ENCODE peak calls at places on chromosome 22, in five cellular contexts. One of them, this sample, is unnamed.

GRCh38 chr22:32775957-32776356 is 25.5 kb upstream of the TIMP3 start:
- DNase-seq in H1: no peak
- DNase-seq in HepG2: peak; percentile 68
- DNase-seq in HCT116: no peak
- DNase-seq in K562: no peak
- DNase-seq in this sample: no peak

GRCh38 chr22:22595001-22595835 is 36.2 kb upstream of the PRAME start:
- DNase-seq in H1: no peak
- DNase-seq in HepG2: no peak
- DNase-seq in HCT116: no peak
- DNase-seq in K562: no peak
- DNase-seq in this sample: no peak

GRCh38 chr22:20584872-20585639 is 77.6 kb downstream of the MED15 start:
- DNase-seq in H1: no peak
- DNase-seq in HepG2: no peak
- DNase-seq in HCT116: no peak
- DNase-seq in K562: no peak
- DNase-seq in this sample: no peak

GRCh38 chr22:31218565-31219262 is 6.6 kb downstream of the LIMK2 start:
- DNase-seq in H1: no peak
- DNase-seq in HepG2: no peak
- DNase-seq in HCT116: no peak
- DNase-seq in K562: no peak
- DNase-seq in this sample: no peak

GRCh38 chr22:32788884-32789624 is 12.5 kb upstream of the TIMP3 start:
- DNase-seq in H1: no peak
- DNase-seq in HepG2: peak; percentile 74
- DNase-seq in HCT116: no peak
- DNase-seq in K562: no peak
- DNase-seq in this sample: no peak

GRCh38 chr22:44128961-44129613 is 51.6 kb upstream of the PARVG start:
- DNase-seq in H1: no peak
- DNase-seq in HepG2: no peak
- DNase-seq in HCT116: no peak
- DNase-seq in K562: no peak
- DNase-seq in this sample: no peak

GRCh38 chr22:30452861-30453260 is 19.0 kb downstream of the SEC14L3 start:
- DNase-seq in H1: no peak
- DNase-seq in HepG2: no peak
- DNase-seq in HCT116: no peak
- DNase-seq in K562: no peak
- DNase-seq in this sample: no peak

GRCh38 chr22:21051145-21051835 is 5.5 kb downstream of the LRRC74B start:
- DNase-seq in H1: no peak
- DNase-seq in HepG2: no peak
- DNase-seq in HCT116: no peak
- DNase-seq in K562: no peak
- DNase-seq in this sample: no peak

GRCh38 chr22:36343070-36343719 is 44.6 kb downstream of the MYH9 start:
- DNase-seq in H1: no peak
- DNase-seq in HepG2: no peak
- DNase-seq in HCT116: no peak
- DNase-seq in K562: no peak
- DNase-seq in this sample: no peak

GRCh38 chr22:43296279-43296902 is 46.8 kb downstream of the SCUBE1 start:
- DNase-seq in H1: no peak
- DNase-seq in HepG2: no peak
- DNase-seq in HCT116: no peak
- DNase-seq in K562: no peak
- DNase-seq in this sample: no peak

GRCh38 chr22:43100223-43100622 is 10.3 kb upstream of the BIK start:
- DNase-seq in H1: no peak
- DNase-seq in HepG2: peak; percentile 51
- DNase-seq in HCT116: no peak
- DNase-seq in K562: no peak
- DNase-seq in this sample: no peak

GRCh38 chr22:32712644-32713355 is 88.7 kb upstream of the TIMP3 start:
- DNase-seq in H1: no peak
- DNase-seq in HepG2: no peak
- DNase-seq in HCT116: no peak
- DNase-seq in K562: no peak
- DNase-seq in this sample: no peak

GRCh38 chr22:16955081-16955480 is 52.9 kb downstream of the GAB4 start:
- DNase-seq in H1: peak; percentile 19
- DNase-seq in HepG2: no peak
- DNase-seq in HCT116: no peak
- DNase-seq in K562: no peak
- DNase-seq in this sample: no peak

GRCh38 chr22:36397081-36397766 is 9.5 kb upstream of the MYH9 start:
- DNase-seq in H1: no peak
- DNase-seq in HepG2: peak; percentile 80
- DNase-seq in HCT116: no peak
- DNase-seq in K562: no peak
- DNase-seq in this sample: no peak

GRCh38 chr22:24178502-24179440 is 2.5 kb upstream of the SUSD2 start:
- DNase-seq in H1: peak; percentile 71
- DNase-seq in HepG2: no peak
- DNase-seq in HCT116: no peak
- DNase-seq in K562: no peak
- DNase-seq in this sample: no peak
- TF ChIP-seq SRF in H1: no peak
- TF ChIP-seq SRF in HepG2: no peak
- TF ChIP-seq SRF in HCT116: no peak
- TF ChIP-seq SRF in K562: no peak
- TF ChIP-seq SRF in this sample: no peak

GRCh38 chr22:37456351-37456750 is 29.1 kb upstream of the ELFN2 start:
- DNase-seq in H1: no peak
- DNase-seq in HepG2: no peak
- DNase-seq in HCT116: no peak
- DNase-seq in K562: no peak
- DNase-seq in this sample: no peak

GRCh38 chr22:37453696-37454095 is 26.4 kb upstream of the ELFN2 start:
- DNase-seq in H1: no peak
- DNase-seq in HepG2: no peak
- DNase-seq in HCT116: no peak
- DNase-seq in K562: no peak
- DNase-seq in this sample: no peak

GRCh38 chr22:37457093-37457893 is 28.9 kb downstream of the MFNG start:
- DNase-seq in H1: peak; percentile 97
- DNase-seq in HepG2: peak; percentile 60
- DNase-seq in HCT116: peak; percentile 79
- DNase-seq in K562: peak; percentile 83
- DNase-seq in this sample: peak; percentile 24

GRCh38 chr22:37455896-37456295 is 28.6 kb upstream of the ELFN2 start:
- DNase-seq in H1: no peak
- DNase-seq in HepG2: no peak
- DNase-seq in HCT116: no peak
- DNase-seq in K562: no peak
- DNase-seq in this sample: no peak

DNA sequence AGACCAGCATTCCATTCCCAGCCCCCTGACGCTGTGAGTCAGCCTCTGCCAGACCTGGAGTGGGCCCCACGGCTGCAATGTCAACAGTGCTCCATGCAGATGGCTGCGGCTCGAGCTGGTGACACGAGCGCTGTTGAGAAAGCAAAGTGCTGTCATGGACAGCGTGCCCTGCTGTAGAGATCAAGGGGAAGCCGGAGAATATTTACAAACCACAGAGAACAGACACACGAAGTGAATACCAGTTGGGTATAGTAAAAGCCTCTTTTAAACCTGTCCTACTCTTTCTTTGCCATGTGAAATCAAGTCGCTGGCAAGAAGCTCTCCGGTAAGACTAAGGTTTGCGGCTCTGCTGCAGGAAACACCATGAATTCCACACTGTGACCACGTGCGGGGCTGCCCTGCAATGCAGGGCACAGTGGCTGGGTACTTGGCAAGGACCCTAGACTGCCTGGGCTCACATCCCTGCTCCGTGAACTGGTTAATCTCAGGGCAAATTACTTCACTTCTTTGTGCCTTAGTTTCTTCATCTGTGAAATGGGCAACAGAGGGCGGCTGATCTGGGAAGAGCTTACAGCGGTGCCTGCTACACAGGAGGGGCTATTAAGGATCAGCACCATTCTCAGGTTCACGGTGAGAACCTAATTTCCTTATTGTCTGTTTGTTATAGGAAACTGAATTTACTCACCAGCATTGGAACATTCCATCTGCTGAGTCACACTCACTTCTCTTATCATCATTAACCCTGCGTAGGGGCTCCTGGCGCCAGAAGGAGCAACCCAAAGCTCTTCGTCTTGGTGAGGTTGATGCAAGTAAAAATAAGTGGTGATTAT is 27.8 kb upstream of the ELFN2 start:
- DNase-seq in H1: no peak
- DNase-seq in HepG2: peak; percentile 88
- DNase-seq in HCT116: peak; percentile 85
- DNase-seq in K562: peak; percentile 40
- DNase-seq in this sample: no peak
- TF ChIP-seq SRF in H1: no peak
- TF ChIP-seq SRF in HepG2: no peak
- TF ChIP-seq SRF in HCT116: no peak
- TF ChIP-seq SRF in K562: no peak
- TF ChIP-seq SRF in this sample: no peak

DNA sequence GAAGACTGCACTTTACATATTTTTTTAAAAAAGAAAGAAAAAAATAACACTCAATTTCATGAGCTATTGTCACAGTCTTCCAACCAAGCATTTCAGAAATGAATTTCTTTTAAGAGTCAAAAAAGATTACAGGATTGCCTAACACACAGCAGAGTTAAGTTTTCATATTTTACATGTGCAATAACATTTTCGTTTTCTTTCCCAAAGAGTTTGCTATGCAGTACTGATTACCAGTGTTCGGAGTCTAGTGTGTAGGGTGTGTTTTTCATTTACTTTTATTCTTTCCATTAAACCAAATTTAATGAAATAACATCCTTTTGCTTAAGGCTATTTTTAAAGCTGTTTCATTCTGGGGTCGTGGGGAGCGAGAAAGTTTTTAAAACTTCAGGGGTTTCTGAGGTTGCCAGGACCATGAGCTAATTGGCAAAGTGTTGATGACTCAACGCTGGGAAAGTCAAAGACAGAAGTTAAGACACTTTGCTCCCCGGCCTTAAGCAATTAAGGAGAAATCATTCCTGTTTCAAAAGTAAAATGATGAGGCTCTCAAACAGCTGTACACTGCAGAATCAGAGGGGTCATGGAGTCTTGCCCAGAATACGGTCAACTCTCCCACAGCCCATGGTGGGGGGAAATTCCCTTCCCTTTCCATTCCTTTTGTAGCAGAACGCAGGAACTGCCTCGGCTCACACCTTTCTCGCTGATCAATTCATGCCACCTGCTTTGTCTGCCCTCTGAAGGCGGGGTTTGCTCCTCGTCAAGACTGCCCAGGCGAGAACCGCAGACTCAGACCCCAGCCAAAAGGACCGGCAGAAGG is 53.0 kb downstream of the MN1 start:
- DNase-seq in H1: peak; percentile 72
- DNase-seq in HepG2: no peak
- DNase-seq in HCT116: no peak
- DNase-seq in K562: no peak
- DNase-seq in this sample: no peak
- TF ChIP-seq SRF in H1: no peak
- TF ChIP-seq SRF in HepG2: no peak
- TF ChIP-seq SRF in HCT116: no peak
- TF ChIP-seq SRF in K562: no peak
- TF ChIP-seq SRF in this sample: no peak

GRCh38 chr22:48756146-48757111 is 1071.2 kb downstream of the BRD1 start:
- DNase-seq in H1: no peak
- DNase-seq in HepG2: no peak
- DNase-seq in HCT116: no peak
- DNase-seq in K562: no peak
- DNase-seq in this sample: no peak

GRCh38 chr22:48758905-48759875 is 1068.5 kb downstream of the BRD1 start:
- DNase-seq in H1: no peak
- DNase-seq in HepG2: no peak
- DNase-seq in HCT116: no peak
- DNase-seq in K562: no peak
- DNase-seq in this sample: no peak

GRCh38 chr22:48755332-48755949 is 1072.2 kb downstream of the BRD1 start:
- DNase-seq in H1: no peak
- DNase-seq in HepG2: no peak
- DNase-seq in HCT116: no peak
- DNase-seq in K562: no peak
- DNase-seq in this sample: no peak

GRCh38 chr22:48758021-48758561 is 1069.6 kb downstream of the BRD1 start:
- DNase-seq in H1: no peak
- DNase-seq in HepG2: no peak
- DNase-seq in HCT116: no peak
- DNase-seq in K562: no peak
- DNase-seq in this sample: no peak

DNA sequence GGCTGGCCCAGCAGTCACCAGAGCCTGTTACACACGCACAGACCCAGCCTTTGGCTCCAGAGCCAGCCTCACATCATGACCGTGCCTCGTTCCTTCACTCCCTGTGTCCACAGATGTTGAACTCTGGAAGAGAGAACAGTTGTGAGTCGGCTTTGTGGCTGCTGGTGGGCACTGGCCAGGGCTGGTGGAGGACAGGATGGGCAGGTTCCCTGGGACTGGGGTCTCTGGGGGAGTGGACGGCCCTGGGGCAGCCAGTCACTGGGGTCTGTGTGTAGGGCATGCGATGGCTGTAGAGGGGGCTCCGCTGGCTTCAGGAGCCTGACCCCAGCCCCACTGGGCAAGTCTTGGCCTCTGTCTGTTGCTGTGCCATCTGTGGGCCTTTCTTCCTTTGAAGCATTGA is 1070.1 kb downstream of the BRD1 start:
- DNase-seq in H1: peak; percentile 43
- DNase-seq in HepG2: no peak
- DNase-seq in HCT116: no peak
- DNase-seq in K562: no peak
- DNase-seq in this sample: no peak
- TF ChIP-seq SRF in H1: no peak
- TF ChIP-seq SRF in HepG2: no peak
- TF ChIP-seq SRF in HCT116: no peak
- TF ChIP-seq SRF in K562: no peak
- TF ChIP-seq SRF in this sample: no peak

DNA sequence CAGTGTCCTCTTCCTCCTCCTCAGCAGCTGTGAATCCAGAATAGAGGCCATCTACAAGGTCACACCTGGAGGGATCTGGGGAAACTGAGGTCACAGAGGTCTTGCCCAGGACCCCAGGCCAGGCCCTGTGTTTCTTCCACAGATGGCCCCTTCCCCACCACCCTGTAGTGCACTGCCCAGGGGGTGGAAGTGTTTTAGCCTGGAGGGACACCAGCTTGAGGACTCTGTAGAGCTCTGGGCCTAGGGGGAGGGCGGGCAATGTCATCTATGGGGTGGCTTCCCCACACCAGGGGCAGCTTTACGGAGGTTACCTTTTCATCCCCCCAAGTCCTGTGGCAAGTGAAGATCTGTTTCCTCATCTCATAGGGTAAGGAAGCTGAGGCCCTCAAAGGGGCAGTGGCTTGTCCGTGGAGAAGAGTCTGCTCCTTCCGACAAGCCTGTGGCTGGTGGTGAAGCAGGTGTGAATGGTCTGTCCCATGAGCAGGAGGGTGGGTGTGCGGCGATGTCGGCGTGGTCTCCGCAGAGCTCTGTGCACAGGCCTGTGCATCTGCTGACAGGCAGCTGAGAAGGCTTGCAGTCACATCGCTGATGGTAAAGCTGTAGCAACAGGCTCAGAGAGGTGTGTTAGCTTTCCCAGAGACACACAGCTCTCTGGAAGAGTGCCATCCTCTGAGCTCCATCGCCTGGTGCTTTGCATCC is 74.1 kb upstream of the WNT7B start:
- DNase-seq in H1: no peak
- DNase-seq in HepG2: no peak
- DNase-seq in HCT116: no peak
- DNase-seq in K562: no peak
- DNase-seq in this sample: no peak
- TF ChIP-seq SRF in H1: no peak
- TF ChIP-seq SRF in HepG2: no peak
- TF ChIP-seq SRF in HCT116: no peak
- TF ChIP-seq SRF in K562: no peak
- TF ChIP-seq SRF in this sample: no peak